ENCODE peak calls at places on chromosomes 13 and 19, in four cellular contexts. U is AG04449, K is A549, M is lower leg skin. Q is an unnamed sample.

GRCh38 chr13:94217370-94217769 is 262.1 kb downstream of the DCT start:
- DNase-seq in M (no peak), K (no peak), U (no peak), Q (no peak)

GRCh38 chr19:40253611-40254092 is 27.2 kb upstream of the CCNP start:
- DNase-seq in K (no peak), M (no peak), U (no peak), Q (no peak)

GRCh38 chr13:21006141-21007005 is 55.0 kb downstream of the LATS2 start:
- DNase-seq in M (peak), U (no peak), K (no peak), Q (no peak)

GRCh38 chr13:97122381-97122996 is 99.6 kb upstream of the MBNL2 start:
- DNase-seq in U (no peak), K (no peak), M (no peak), Q (no peak)

GRCh38 chr13:36718146-36718545 is 44.3 kb downstream of the SERTM1 start:
- DNase-seq in U (no peak), M (no peak), K (no peak), Q (no peak)

GRCh38 chr13:97030705-97031452 is 36.6 kb upstream of the OXGR1 start:
- DNase-seq in M (no peak), U (no peak), K (peak), Q (no peak)

GRCh38 chr19:18397242-18398202 is at the start of gene LRRC25:
- DNase-seq in K (no peak), U (no peak), M (no peak), Q (no peak)

GRCh38 chr13:44573071-44573470 is 3.1 kb downstream of the TSC22D1 start:
- DNase-seq in K (no peak), M (no peak), U (no peak), Q (no peak)

GRCh38 chr13:99370476-99371272 is 63.5 kb upstream of the GPR183 start:
- DNase-seq in K (no peak), M (peak), U (no peak), Q (no peak)

GRCh38 chr19:3276341-3276799 is 51.9 kb downstream of the CELF5 start:
- DNase-seq in U (no peak), M (no peak), K (peak), Q (no peak)

GRCh38 chr19:5953034-5953589 is 24.8 kb downstream of the RANBP3 start:
- DNase-seq in K (no peak), M (no peak), U (no peak), Q (no peak)

GRCh38 chr13:34019870-34020269 is 201.9 kb downstream of the RFC3 start:
- DNase-seq in U (no peak), M (no peak), K (no peak), Q (no peak)

GRCh38 chr13:59304596-59304995 is 859.1 kb downstream of the DIAPH3 start:
- DNase-seq in K (no peak), U (no peak), M (no peak), Q (no peak)

GRCh38 chr13:98664047-98664446 is 87.1 kb upstream of the STK24 start:
- DNase-seq in K (no peak), U (no peak), M (peak), Q (peak)

GRCh38 chr19:5786593-5787551 is 2.3 kb upstream of the PRR22 start:
- DNase-seq in M (no peak), K (no peak), U (no peak), Q (no peak)

GRCh38 chr19:10321417-10321797 is 5.6 kb upstream of the FDX2 start:
- DNase-seq in U (no peak), K (no peak), M (no peak), Q (no peak)

GRCh38 chr19:18645035-18645511 is 8.2 kb downstream of the KLHL26 start:
- DNase-seq in U (no peak), M (no peak), K (no peak), Q (no peak)

GRCh38 chr13:78437781-78438180 is 165.6 kb downstream of the POU4F1 start:
- DNase-seq in K (no peak), U (no peak), M (no peak), Q (no peak)